ENCODE peak calls at places on chromosomes 2 and 18, in six cellular contexts. H, Z, S, C, K and F are unnamed samples.

GRCh38 chr2:63051795-63052333 is 1.2 kb downstream of the OTX1 start:
- DNase-seq in H (no peak), Z (no peak), S (no peak), C (no peak), K (no peak), F (no peak)

GRCh38 chr2:188138313-188138712 is 153.4 kb upstream of the GULP1 start:
- DNase-seq in H (no peak), Z (no peak), S (no peak), C (no peak), K (no peak), F (no peak)

GRCh38 chr18:61831071-61831470 is 61.7 kb downstream of the RNF152 start:
- DNase-seq in H (no peak), Z (no peak), S (no peak), C (no peak), K (no peak), F (no peak)

GRCh38 chr2:160064916-160065315 is 2.5 kb upstream of the PLA2R1 start:
- DNase-seq in H (no peak), Z (no peak), S (no peak), C (no peak), K (no peak), F (no peak)

GRCh38 chr2:45681675-45682074 is 30.2 kb downstream of the PRKCE start:
- DNase-seq in H (peak; percentile 99), Z (peak; percentile 79), S (peak; percentile 93), C (no peak), K (no peak), F (no peak)

GRCh38 chr2:232609607-232610006 is 23.8 kb upstream of the EFHD1 start:
- DNase-seq in H (no peak), Z (no peak), S (no peak), C (no peak), K (no peak), F (no peak)

GRCh38 chr2:183035298-183035953 is 2.8 kb downstream of the NCKAP1 start:
- DNase-seq in H (peak; percentile 16), Z (peak; percentile 38), S (no peak), C (no peak), K (no peak), F (no peak)

GRCh38 chr2:124975658-124976057 is 950.6 kb downstream of the CNTNAP5 start:
- DNase-seq in H (no peak), Z (no peak), S (no peak), C (no peak), K (no peak), F (no peak)

GRCh38 chr2:149355712-149356422 is 25.5 kb downstream of the LYPD6 start:
- DNase-seq in H (no peak), Z (no peak), S (no peak), C (no peak), K (no peak), F (no peak)